ENCODE peak calls at places on chromosome 15, in nine cellular contexts. H is NCI-H1436; J is NCI-H1105 treated with DMSO at 0.1 percent for 48 hours; T is iPS-NIHi11; O is GM04504; D is hippocampal formation; N is coronary artery; Z is stimulated activated CD4-positive, alpha-beta T cell treated with anti-CD3 and anti-CD28 coated beads, Interleukin-4, amount 100 ng/mL, for 48 hours; W is fibroblast of mammary gland. B is an unnamed sample.

GRCh38 chr15:86857701-86858100 is 778.0 kb downstream of the AGBL1 start:
- DNase-seq in O (no peak), J (no peak), W (no peak), Z (no peak), D (no peak), N (no peak), H (no peak), T (no peak), B (no peak)

GRCh38 chr15:98689431-98689861 is 41.1 kb downstream of the IGF1R start:
- DNase-seq in H (no peak), Z (no peak), T (no peak), W (peak), O (no peak), J (no peak), D (no peak), N (no peak), B (no peak)

GRCh38 chr15:88378259-88378658 is 88.9 kb downstream of the MRPL46 start:
- DNase-seq in W (peak), Z (no peak), O (no peak), D (no peak), J (no peak), T (no peak), H (no peak), N (no peak), B (no peak)

GRCh38 chr15:78419331-78419730 is 18.7 kb upstream of the IREB2 start:
- DNase-seq in Z (no peak), N (peak), J (no peak), H (no peak), D (no peak), W (no peak), T (no peak), O (no peak), B (no peak)

GRCh38 chr15:50562735-50563640 is 16.5 kb upstream of the USP50 start:
- DNase-seq in J (no peak), D (no peak), W (peak), O (no peak), T (no peak), H (no peak), N (no peak), Z (no peak), B (peak)

GRCh38 chr15:88644741-88645140 is 5.9 kb downstream of the ISG20 start:
- DNase-seq in W (no peak), D (no peak), N (peak), J (no peak), O (no peak), T (no peak), Z (no peak), H (no peak), B (no peak)

GRCh38 chr15:76904461-76905012 is 603 bp downstream of the SCAPER start:
- DNase-seq in N (no peak), O (peak), W (peak), J (peak), Z (peak), D (peak), H (peak), T (peak), B (no peak)

GRCh38 chr15:83581381-83581780 is 72.5 kb upstream of the ADAMTSL3 start:
- DNase-seq in H (no peak), W (no peak), D (no peak), Z (no peak), O (no peak), J (no peak), T (no peak), N (no peak), B (no peak)

GRCh38 chr15:98528056-98528725 is 120.1 kb upstream of the IGF1R start:
- DNase-seq in T (no peak), H (no peak), N (no peak), O (no peak), J (no peak), D (no peak), Z (no peak), W (no peak), B (no peak)

GRCh38 chr15:78177447-78177873 is 28.3 kb downstream of the IDH3A start:
- DNase-seq in O (no peak), W (peak), N (no peak), J (no peak), D (peak), H (peak), T (peak), Z (peak), B (no peak)

GRCh38 chr15:24269166-24269571 is 406.4 kb upstream of the NPAP1 start:
- DNase-seq in N (no peak), J (no peak), H (no peak), O (no peak), W (no peak), Z (no peak), T (no peak), D (peak), B (no peak)

GRCh38 chr15:43824302-43825246 is at the start of gene MFAP1:
- DNase-seq in W (peak), J (peak), D (peak), O (peak), H (peak), N (peak), Z (peak), T (peak), B (peak)

GRCh38 chr15:61396235-61396927 is 167.3 kb upstream of the RORA start:
- DNase-seq in T (no peak), W (peak), J (no peak), H (no peak), O (no peak), D (no peak), N (no peak), Z (no peak), B (no peak)

GRCh38 chr15:64634576-64635485 is 140.6 kb downstream of the RBPMS2 start:
- DNase-seq in J (peak), N (no peak), D (no peak), O (no peak), W (no peak), H (peak), T (peak), Z (peak), B (no peak)

GRCh38 chr15:55398243-55398642 is 9.9 kb downstream of the CCPG1 start:
- DNase-seq in O (no peak), T (no peak), W (no peak), N (no peak), D (no peak), Z (no peak), H (no peak), J (no peak), B (no peak)

GRCh38 chr15:66865622-66866611 is 163.9 kb downstream of the SMAD6 start:
- DNase-seq in Z (no peak), J (no peak), N (peak), W (no peak), D (peak), O (no peak), H (no peak), T (no peak), B (no peak)

GRCh38 chr15:75436861-75437260 is 14.6 kb downstream of the SIN3A start:
- DNase-seq in Z (no peak), D (no peak), N (no peak), J (no peak), O (no peak), W (peak), T (no peak), H (no peak), B (no peak)

GRCh38 chr15:48733615-48734014 is 77.3 kb downstream of the CEP152 start:
- DNase-seq in N (no peak), T (no peak), D (no peak), H (no peak), W (no peak), J (no peak), Z (no peak), O (no peak), B (no peak)

GRCh38 chr15:56719021-56719612 is 14.2 kb downstream of the ZNF280D start:
- DNase-seq in J (no peak), O (no peak), N (no peak), H (no peak), T (no peak), W (no peak), Z (no peak), D (no peak), B (no peak)

GRCh38 chr15:64430000-64430735 is 30.2 kb upstream of the ZNF609 start:
- DNase-seq in H (no peak), N (no peak), Z (no peak), D (no peak), J (peak), W (peak), O (peak), T (peak), B (peak)